ENCODE peak calls at places on chromosomes 6 and 20, in four cellular contexts. E, J, G and Z are unnamed samples. For H3K4me1 and H3K9me3, the result is how much of the 10 kb centered on the place peaks cover.

GRCh38 chr6:17505767-17506280 is 94.3 kb upstream of the FAM8A1 start:
- DNase-seq in G (no peak), E (no peak), J (peak), Z (no peak)

GRCh38 chr6:150620763-150621162 is 21.1 kb downstream of the PLEKHG1 start:
- DNase-seq in G (no peak), E (no peak), J (no peak), Z (no peak)

GRCh38 chr6:5510331-5510730 is 249.0 kb downstream of the FARS2 start:
- DNase-seq in J (no peak), G (no peak), E (no peak), Z (no peak)

GRCh38 chr20:49320460-49320859 is 42.6 kb upstream of the ZNFX1 start:
- DNase-seq in G (no peak), E (no peak), J (peak), Z (peak)

GRCh38 chr6:142942805-142943227 is 2.2 kb downstream of the HIVEP2 start:
- DNase-seq in E (no peak), G (no peak), J (peak), Z (peak)

GRCh38 chr6:92790381-92790780 is 629.0 kb downstream of the EPHA7 start:
- DNase-seq in G (no peak), E (no peak), J (no peak), Z (no peak)

GRCh38 chr6:1616556-1617463 is 7.1 kb downstream of the FOXC1 start:
- DNase-seq in E (no peak), J (no peak), G (no peak), Z (no peak)

GRCh38 chr6:145688493-145688905 is 46.8 kb downstream of the EPM2A start:
- DNase-seq in E (no peak), J (peak), G (no peak), Z (no peak)

GRCh38 chr6:52149076-52149475 is 37.1 kb upstream of the IL17A start:
- DNase-seq in G (no peak), J (no peak), E (no peak), Z (no peak)

GRCh38 chr6:148170286-148170685 is 172.4 kb upstream of the SASH1 start:
- DNase-seq in E (no peak), J (no peak), G (no peak), Z (no peak)

GRCh38 chr20:3222635-3223600 is 13.6 kb downstream of the ITPA start:
- DNase-seq in E (peak), J (no peak), G (peak), Z (no peak)

GRCh38 chr6:55886185-55886836 is 10.9 kb upstream of the BMP5 start:
- DNase-seq in G (no peak), E (no peak), J (peak), Z (no peak)

GRCh38 chr6:128519132-128519930 is 1.1 kb downstream of the PTPRK start:
- DNase-seq in G (peak), E (peak), J (peak), Z (peak)

GRCh38 chr20:757509-757908 is 10.8 kb downstream of the SLC52A3 start:
- DNase-seq in J (no peak), E (no peak), G (no peak), Z (no peak)

GRCh38 chr6:110689275-110689935 is 125.9 kb downstream of the CDK19 start:
- DNase-seq in G (no peak), J (no peak), E (no peak), Z (peak)

GRCh38 chr20:44990425-44990824 is 24.1 kb downstream of the STK4 start:
- DNase-seq in E (no peak), G (no peak), J (no peak), Z (no peak)
- H3K4me1 ChIP-seq in E (under half), G (under half), J (under half), Z (under half)

DNA sequence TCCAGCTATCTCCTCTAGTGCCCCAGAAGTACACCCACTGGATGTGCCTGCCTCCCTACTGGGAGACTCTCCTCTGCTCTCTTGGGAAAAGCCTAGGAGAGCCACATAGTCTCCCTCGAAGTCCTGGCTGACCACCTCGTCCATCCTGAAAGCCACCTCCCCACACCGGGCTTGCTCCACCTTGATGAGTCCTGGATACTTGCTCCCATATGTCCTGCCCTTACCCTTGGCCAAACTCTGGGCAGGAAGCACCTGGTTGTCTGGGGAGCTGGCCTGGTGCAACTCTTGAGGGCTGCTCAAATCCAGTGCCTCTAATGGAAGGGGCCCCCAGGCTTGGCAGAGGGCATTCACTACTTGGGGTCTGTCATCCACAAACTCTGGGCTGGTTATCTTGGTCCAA is 19.3 kb downstream of the KIAA1755 start:
- DNase-seq in G (no peak), E (no peak), J (no peak), Z (no peak)
- H3K9me3 ChIP-seq in G (under half), E (under half), J (under half), Z (under half)

DNA sequence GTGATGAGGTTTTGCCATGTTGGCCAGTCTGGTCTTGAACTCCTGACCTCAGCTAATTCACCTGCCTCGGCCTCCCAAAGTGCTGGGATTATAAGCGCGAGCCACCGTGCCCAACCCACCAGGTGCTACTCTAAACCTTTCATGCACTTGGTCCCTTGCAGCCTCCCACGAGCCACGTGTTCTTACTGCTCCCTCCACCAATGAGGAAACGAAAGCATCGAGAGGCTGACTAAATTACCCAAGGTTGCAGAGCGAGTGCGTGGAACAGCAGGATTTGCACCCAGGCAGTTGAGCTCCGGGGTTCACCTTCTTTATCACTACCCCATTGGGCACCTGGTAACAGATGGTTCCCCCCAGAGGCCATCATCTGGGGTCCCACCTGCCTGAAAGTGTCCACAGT is 208.3 kb downstream of the LY86 start:
- DNase-seq in G (no peak), J (no peak), E (no peak), Z (no peak)
- H3K27ac ChIP-seq in G (no peak), J (no peak), E (no peak), Z (no peak)

DNA sequence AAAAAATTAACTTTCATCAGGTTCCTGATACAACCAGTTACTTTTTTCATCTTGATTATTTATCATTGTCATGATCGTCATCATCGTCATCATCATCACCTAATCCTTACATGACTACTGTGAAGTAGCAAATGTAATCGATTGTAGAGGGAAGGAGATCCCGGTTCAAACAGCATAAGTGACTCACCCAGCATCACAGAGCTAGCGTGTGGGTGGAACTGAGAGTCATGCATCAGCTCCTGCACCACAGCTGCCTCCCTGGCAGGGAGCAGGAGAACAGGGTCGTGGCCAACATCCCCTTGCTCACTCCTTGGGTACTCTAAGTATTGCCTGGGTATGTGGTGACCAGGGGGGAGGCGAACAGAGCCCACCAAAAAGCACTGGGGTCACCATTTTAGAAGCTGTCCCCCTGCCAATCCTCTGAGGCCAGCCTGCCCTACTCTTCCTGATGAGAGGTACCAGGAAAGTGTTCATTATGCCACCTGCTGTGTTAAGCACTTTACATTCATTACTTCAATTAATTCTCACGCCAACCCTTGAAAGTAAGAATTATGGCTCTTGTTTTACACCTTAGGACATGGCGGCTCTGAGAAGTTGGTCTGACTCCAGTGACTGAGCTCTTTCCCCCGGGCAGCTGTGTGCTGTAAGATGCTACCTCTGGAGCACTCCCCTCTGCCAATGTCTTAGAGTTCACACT is 425.2 kb downstream of the CD83 start:
- DNase-seq in E (no peak), J (peak), G (no peak), Z (no peak)
- H3K4me1 ChIP-seq in E (under half), J (under half), G (under half), Z (under half)

GRCh38 chr6:168009331-168009730 is 11.9 kb downstream of the KIF25 start:
- DNase-seq in G (no peak), E (no peak), J (no peak), Z (no peak)
- H3K9me3 ChIP-seq in G (under half), E (under half), J (under half), Z (under half)

DNA sequence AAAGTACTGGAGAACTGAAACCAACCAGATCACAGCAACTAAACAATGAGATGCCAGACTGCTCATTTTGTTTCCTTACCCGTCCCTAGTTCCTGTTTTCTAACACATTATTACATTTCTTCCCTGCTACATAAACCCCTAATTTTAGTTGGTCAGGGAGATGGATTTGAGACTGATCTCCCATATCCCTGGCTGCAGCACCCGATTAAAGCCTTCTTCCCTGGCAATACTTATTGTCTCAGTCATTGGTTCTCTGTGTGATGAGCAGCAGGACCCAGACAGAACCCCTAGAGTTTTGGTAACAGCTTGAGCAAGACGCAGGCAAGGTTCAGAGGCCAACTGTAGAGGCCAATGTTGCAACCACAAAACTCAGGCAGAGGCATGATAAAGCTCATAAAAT is 28.3 kb upstream of the HACE1 start:
- DNase-seq in G (no peak), J (no peak), E (no peak), Z (no peak)
- H3K27ac ChIP-seq in G (no peak), J (no peak), E (no peak), Z (no peak)

DNA sequence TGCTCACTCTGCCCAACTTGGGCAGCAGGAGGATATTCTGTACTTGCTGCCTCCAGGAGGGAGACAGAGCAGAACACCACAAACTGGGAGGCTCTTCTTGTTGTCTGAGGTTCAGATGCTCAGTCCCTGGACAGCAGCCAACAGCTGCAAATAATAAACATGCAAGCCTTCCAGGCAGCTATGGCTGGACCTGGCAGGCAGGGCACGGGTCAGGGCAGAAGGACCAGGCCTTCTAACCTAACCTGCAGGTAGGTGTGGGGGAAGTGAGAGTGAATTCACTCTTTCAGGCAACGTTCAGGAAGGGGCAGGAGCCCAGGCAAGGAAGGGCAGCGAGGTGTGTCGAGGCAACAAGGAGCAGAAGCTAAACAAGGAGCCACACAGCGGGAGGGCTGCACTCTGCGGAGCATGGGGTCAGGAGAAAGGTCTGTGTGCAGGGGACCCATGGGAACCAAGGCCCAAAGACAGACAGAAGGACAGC is 31.5 kb downstream of the NINL start:
- DNase-seq in E (no peak), J (peak), G (no peak), Z (no peak)
- H3K4me1 ChIP-seq in E (under half), J (under half), G (under half), Z (under half)

DNA sequence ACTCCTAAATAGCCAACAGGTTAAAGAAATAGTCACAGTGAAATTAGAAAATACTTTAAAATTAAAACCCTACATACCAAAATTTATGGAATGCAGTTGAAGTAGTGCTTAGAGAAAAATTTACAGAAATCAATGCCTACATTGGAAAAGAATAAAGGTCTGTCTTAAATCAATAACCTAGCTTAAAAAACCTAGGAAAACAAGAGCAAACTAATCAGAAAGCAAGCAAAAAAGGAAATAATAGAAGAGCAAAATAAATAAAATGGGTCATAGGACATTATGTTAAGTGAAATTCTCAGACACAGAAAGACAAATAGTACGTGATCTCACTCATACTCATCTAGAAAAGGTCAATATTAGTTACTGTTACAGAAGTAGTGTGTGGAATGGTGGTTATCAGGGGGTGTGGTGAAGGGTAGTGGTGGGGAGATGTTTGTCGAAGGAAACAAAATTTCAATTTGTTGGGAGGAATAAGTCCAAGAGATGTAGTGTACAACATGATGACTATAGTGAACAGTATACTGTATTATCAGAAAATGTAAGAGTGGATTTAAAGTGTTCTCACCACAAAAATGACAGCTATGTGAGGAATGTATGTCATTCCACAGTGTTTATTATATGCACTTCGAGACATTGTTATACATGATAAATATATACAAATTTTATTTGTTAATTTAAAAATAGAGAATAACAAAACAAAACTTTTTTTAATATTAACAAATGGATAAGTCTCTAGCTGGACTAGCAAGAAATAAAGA is 423.6 kb downstream of the CDH26 start:
- DNase-seq in G (no peak), J (no peak), E (no peak), Z (no peak)
- H3K9me3 ChIP-seq in G (under half), J (under half), E (under half), Z (under half)

GRCh38 chr20:61558726-61559125 is 306.7 kb downstream of the CDH4 start:
- DNase-seq in E (no peak), J (peak), G (no peak), Z (no peak)

GRCh38 chr20:61554617-61555016 is 302.6 kb downstream of the CDH4 start:
- DNase-seq in J (no peak), E (no peak), G (no peak), Z (no peak)

GRCh38 chr20:61559706-61560315 is 307.8 kb downstream of the CDH4 start:
- DNase-seq in J (no peak), G (no peak), E (no peak), Z (no peak)

GRCh38 chr20:61557603-61558002 is 305.5 kb downstream of the CDH4 start:
- DNase-seq in G (no peak), J (no peak), E (no peak), Z (no peak)

GRCh38 chr20:61556116-61556515 is 304.1 kb downstream of the CDH4 start:
- DNase-seq in G (no peak), E (no peak), J (peak), Z (no peak)
- H3K27ac ChIP-seq in G (no peak), E (no peak), J (peak), Z (no peak)